ENCODE peak calls at places on chromosomes 5 and 9, in six cellular contexts. J is keratinocyte; L is H1; R is CD8-positive, alpha-beta memory T cell; E is CD8-positive, alpha-beta T cell; O is right atrium auricular region. T is an unnamed sample.

GRCh38 chr9:29044959-29045358 is 1471.7 kb upstream of the C9orf72 start:
- DNase-seq in O (no peak), L (no peak), E (no peak), R (no peak), J (peak), T (no peak)

GRCh38 chr5:42628821-42629220 is 127.8 kb upstream of the CCDC152 start:
- DNase-seq in O (no peak), E (no peak), J (no peak), L (no peak), R (no peak), T (no peak)

GRCh38 chr9:99594056-99594780 is 227.5 kb upstream of the NR4A3 start:
- DNase-seq in L (no peak), O (no peak), R (no peak), J (no peak), E (no peak), T (no peak)

GRCh38 chr9:113599647-113600476 is 136.3 kb downstream of the RGS3 start:
- DNase-seq in O (no peak), J (no peak), L (no peak), E (no peak), R (no peak), T (peak)

GRCh38 chr5:30808996-30809395 is 384.5 kb upstream of the CDH6 start:
- DNase-seq in O (no peak), J (no peak), L (no peak), E (no peak), R (no peak), T (no peak)

GRCh38 chr5:53399921-53400697 is 80.3 kb upstream of the FST start:
- DNase-seq in E (no peak), L (no peak), R (no peak), O (no peak), J (no peak), T (no peak)

GRCh38 chr5:100505984-100506670 is 29.0 kb upstream of the FAM174A start:
- DNase-seq in O (no peak), R (no peak), J (peak), E (no peak), L (no peak), T (no peak)

GRCh38 chr5:132963175-132964104 is at the start of gene AFF4:
- DNase-seq in R (peak), O (peak), J (no peak), E (peak), L (peak), T (peak)

GRCh38 chr5:14146725-14147124 is 3.6 kb downstream of the TRIO start:
- DNase-seq in O (no peak), J (no peak), E (no peak), R (no peak), L (no peak), T (no peak)

GRCh38 chr9:36136894-36137391 is 410 bp downstream of the GLIPR2 start:
- DNase-seq in O (no peak), R (no peak), E (peak), J (no peak), L (peak), T (peak)

GRCh38 chr5:32936329-32936728 is 225.2 kb downstream of the NPR3 start:
- DNase-seq in R (no peak), L (no peak), E (no peak), O (no peak), J (no peak), T (no peak)

GRCh38 chr5:149450199-149450598 is 71.1 kb upstream of the IL17B start:
- DNase-seq in J (no peak), L (no peak), R (no peak), O (peak), E (no peak), T (peak)

GRCh38 chr9:976805-977360 is 428 bp downstream of the DMRT3 start:
- DNase-seq in O (no peak), L (peak), E (no peak), J (no peak), R (no peak), T (peak)

GRCh38 chr5:2217219-2217618 is 334.5 kb upstream of the IRX4 start:
- DNase-seq in R (no peak), L (no peak), J (no peak), E (no peak), O (no peak), T (no peak)

GRCh38 chr5:158813275-158813674 is 286.4 kb downstream of the EBF1 start:
- DNase-seq in L (no peak), J (no peak), E (no peak), R (no peak), O (no peak), T (no peak)

GRCh38 chr9:79524266-79524665 is 47.5 kb upstream of the TLE4 start:
- DNase-seq in L (no peak), R (no peak), E (no peak), J (no peak), O (no peak), T (no peak)

GRCh38 chr5:55601209-55601618 is 66.5 kb upstream of the PLPP1 start:
- DNase-seq in E (no peak), J (no peak), L (peak), R (no peak), O (peak), T (peak)

GRCh38 chr5:106019271-106019670 is 1651.5 kb downstream of the EFNA5 start:
- DNase-seq in E (no peak), J (no peak), L (no peak), O (no peak), R (no peak), T (no peak)

GRCh38 chr5:156824800-156825199 is 25.3 kb upstream of the PPP1R2B start:
- DNase-seq in O (no peak), L (no peak), R (no peak), E (no peak), J (no peak), T (no peak)

GRCh38 chr9:93480728-93481324 is 27.4 kb upstream of the FAM120AOS start:
- DNase-seq in E (no peak), J (no peak), L (no peak), O (no peak), R (no peak), T (no peak)

GRCh38 chr9:113375057-113376023 is 1.4 kb downstream of the HDHD3 start:
- DNase-seq in J (no peak), E (no peak), L (no peak), O (no peak), R (no peak), T (no peak)

GRCh38 chr9:22423566-22423965 is 23.1 kb upstream of the DMRTA1 start:
- DNase-seq in O (no peak), R (no peak), J (no peak), L (no peak), E (no peak), T (no peak)

GRCh38 chr5:32096891-32097592 is 77.1 kb downstream of the GOLPH3 start:
- DNase-seq in L (no peak), J (no peak), R (no peak), O (peak), E (no peak), T (no peak)

GRCh38 chr5:163163858-163164257 is 273.5 kb upstream of the CCNG1 start:
- DNase-seq in R (no peak), J (no peak), E (no peak), O (no peak), L (no peak), T (no peak)

GRCh38 chr5:172421020-172421419 is 33.3 kb downstream of the SH3PXD2B start:
- DNase-seq in R (no peak), O (no peak), J (no peak), L (no peak), E (no peak), T (no peak)

GRCh38 chr9:86329649-86330048 is 24.6 kb downstream of the TUT7 start:
- DNase-seq in E (no peak), R (no peak), O (no peak), L (no peak), J (no peak), T (no peak)

GRCh38 chr5:10432059-10433008 is 9.3 kb upstream of the ROPN1L start:
- DNase-seq in J (no peak), R (no peak), O (no peak), E (no peak), L (no peak), T (no peak)

GRCh38 chr5:174895360-174895759 is 171.0 kb downstream of the MSX2 start:
- DNase-seq in E (no peak), O (no peak), L (no peak), J (no peak), R (no peak), T (no peak)

GRCh38 chr5:32465076-32465475 is 20.5 kb upstream of the ZFR start:
- DNase-seq in E (no peak), O (no peak), J (no peak), L (no peak), R (no peak), T (no peak)

GRCh38 chr5:73637565-73637964 is 11.6 kb downstream of the ARHGEF28 start:
- DNase-seq in L (no peak), R (no peak), E (no peak), J (no peak), O (no peak), T (no peak)

GRCh38 chr5:98768160-98769005 is 5.1 kb upstream of the RGMB start:
- DNase-seq in E (peak), J (no peak), L (peak), O (no peak), R (no peak), T (no peak)

GRCh38 chr5:126884269-126884819 is 107.4 kb downstream of the LMNB1 start:
- DNase-seq in R (no peak), J (peak), O (no peak), L (no peak), E (no peak), T (no peak)

GRCh38 chr9:35906923-35907699 is 1.1 kb downstream of the HRCT1 start:
- DNase-seq in E (no peak), R (no peak), O (peak), J (no peak), L (no peak), T (peak)

GRCh38 chr5:126508251-126508961 is 85.2 kb downstream of the GRAMD2B start:
- DNase-seq in R (no peak), L (no peak), J (no peak), E (no peak), O (no peak), T (no peak)

GRCh38 chr5:6631441-6631840 is 1.4 kb downstream of the NSUN2 start:
- DNase-seq in O (no peak), R (no peak), J (no peak), E (no peak), L (no peak), T (no peak)

GRCh38 chr5:159208508-159209437 is 580 bp downstream of the RNF145 start:
- DNase-seq in E (peak), J (no peak), L (peak), R (peak), O (no peak), T (peak)

GRCh38 chr5:119386945-119387344 is 31.1 kb downstream of the TNFAIP8 start:
- DNase-seq in J (no peak), L (no peak), O (peak), E (no peak), R (no peak), T (peak)
- H3K27ac ChIP-seq in J (no peak), L (no peak), O (peak), E (no peak), R (no peak), T (no peak)

GRCh38 chr9:133917407-133917806 is 74.7 kb downstream of the VAV2 start:
- DNase-seq in E (no peak), O (no peak), L (no peak), R (no peak), J (no peak), T (peak)

GRCh38 chr9:133913571-133914369 is 78.4 kb downstream of the VAV2 start:
- DNase-seq in L (no peak), O (no peak), J (no peak), R (no peak), E (no peak), T (no peak)

GRCh38 chr9:133914483-133915342 is 77.4 kb downstream of the VAV2 start:
- DNase-seq in J (no peak), R (no peak), E (no peak), L (no peak), O (no peak), T (no peak)

GRCh38 chr9:133916159-133916541 is 76.0 kb downstream of the VAV2 start:
- DNase-seq in L (no peak), R (no peak), O (no peak), E (no peak), J (no peak), T (peak)

DNA sequence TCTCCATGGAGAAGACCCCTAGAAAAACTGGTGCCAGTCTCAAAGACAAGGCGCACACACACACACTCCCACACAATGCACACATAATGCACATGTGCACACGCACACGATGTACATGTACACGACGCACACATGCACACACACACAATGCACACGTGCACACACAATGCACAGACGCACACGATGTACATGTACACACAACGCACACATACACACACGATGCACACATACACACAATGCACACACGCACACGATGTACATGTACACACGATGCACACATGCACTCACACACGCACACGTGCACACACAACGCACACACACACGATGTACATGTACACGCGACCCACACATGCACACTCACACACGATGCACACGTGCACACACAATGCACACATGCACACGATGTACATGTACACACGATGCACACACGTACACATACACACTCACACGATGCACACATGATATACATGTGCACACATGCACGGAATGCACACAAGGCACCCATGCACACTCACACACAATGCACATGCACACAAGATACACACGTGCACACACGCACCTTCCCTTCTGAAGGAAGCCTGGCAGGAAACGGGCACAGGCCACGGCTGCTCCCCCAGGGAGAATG is 76.5 kb downstream of the VAV2 start:
- DNase-seq in O (no peak), R (no peak), J (no peak), E (no peak), L (no peak), T (no peak)
- H3K4me3 ChIP-seq in O (no peak), R (no peak), J (no peak), E (no peak), L (no peak), T (no peak)

GRCh38 chr5:58108507-58108906 is 351.4 kb downstream of the PLK2 start:
- DNase-seq in E (no peak), J (no peak), L (no peak), O (no peak), R (no peak), T (no peak)

GRCh38 chr5:58116346-58116745 is 343.5 kb downstream of the PLK2 start:
- DNase-seq in L (no peak), E (no peak), O (no peak), J (no peak), R (no peak), T (no peak)

GRCh38 chr5:58113172-58113571 is 346.7 kb downstream of the PLK2 start:
- DNase-seq in R (no peak), O (no peak), J (no peak), L (no peak), E (no peak), T (no peak)

GRCh38 chr5:58117491-58117890 is 342.4 kb downstream of the PLK2 start:
- DNase-seq in J (no peak), R (no peak), E (no peak), L (no peak), O (no peak), T (no peak)

GRCh38 chr5:58114324-58114723 is 345.6 kb downstream of the PLK2 start:
- DNase-seq in R (no peak), O (no peak), J (peak), E (no peak), L (no peak), T (no peak)
- H3K27ac ChIP-seq in R (no peak), O (no peak), J (peak), E (no peak), L (no peak), T (no peak)

GRCh38 chr5:50969207-50970145 is 303.0 kb downstream of the PARP8 start:
- DNase-seq in E (no peak), L (peak), J (no peak), O (no peak), R (no peak), T (no peak)

GRCh38 chr5:50968296-50969206 is 302.1 kb downstream of the PARP8 start:
- DNase-seq in O (no peak), L (peak), R (no peak), E (no peak), J (no peak), T (peak)

GRCh38 chr5:50965621-50966362 is 299.4 kb downstream of the PARP8 start:
- DNase-seq in J (no peak), R (no peak), L (peak), O (no peak), E (no peak), T (no peak)

GRCh38 chr5:50966986-50967385 is 300.5 kb downstream of the PARP8 start:
- DNase-seq in E (no peak), O (no peak), L (no peak), R (no peak), J (no peak), T (no peak)

DNA sequence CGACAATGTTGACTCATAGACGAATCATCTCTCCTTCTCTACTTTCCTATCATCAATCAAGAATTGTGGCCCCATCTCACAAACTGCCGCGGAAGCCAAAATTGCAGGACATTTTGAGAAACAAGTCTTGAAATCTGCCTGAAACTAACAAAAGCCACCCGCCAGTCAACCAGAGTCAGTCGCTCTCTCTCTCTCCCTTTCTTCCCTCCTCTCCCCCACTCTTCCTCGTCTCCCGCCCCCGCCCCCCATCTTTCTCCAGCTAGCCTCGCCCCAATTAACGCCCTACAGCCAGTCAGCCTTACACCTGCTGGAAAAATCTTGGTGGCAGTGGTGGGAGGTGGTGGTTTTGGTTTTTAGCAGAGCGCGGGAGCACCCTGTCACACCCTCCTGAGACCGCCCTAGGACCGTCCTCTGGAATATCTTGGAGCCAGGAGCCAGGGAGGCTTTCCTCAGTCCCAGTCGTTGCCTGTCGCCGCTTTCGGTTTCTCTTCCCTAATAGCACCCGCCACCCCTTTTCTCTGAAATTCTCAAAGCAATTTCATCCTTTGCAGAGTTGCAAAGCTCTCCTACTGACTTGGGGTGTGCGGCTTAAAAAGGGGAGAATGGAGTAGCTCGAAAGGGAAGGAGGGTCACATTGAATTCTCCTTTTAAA is 301.1 kb downstream of the PARP8 start:
- DNase-seq in L (peak), J (no peak), R (no peak), E (no peak), O (no peak), T (no peak)
- H3K4me3 ChIP-seq in L (peak), J (peak), R (peak), E (peak), O (peak), T (peak)

GRCh38 chr5:38557792-38558191 is 1.3 kb upstream of the LIFR start:
- DNase-seq in L (no peak), R (no peak), E (no peak), O (no peak), J (no peak), T (no peak)
- H3K27ac ChIP-seq in L (no peak), R (no peak), E (no peak), O (peak), J (no peak), T (peak)